ENCODE peak calls at places on chromosomes 13 and 19, in ten cellular contexts. One of them, this sample, is unnamed. For H3K9me3 and H3K4me1, the result is how much of the 10 kb centered on the place peaks cover.

GRCh38 chr19:56148096-56148495 is 7.0 kb downstream of the ZNF444 start:
- DNase-seq in aorta: no peak
- DNase-seq in left ventricle myocardium inferior: no peak
- DNase-seq in sigmoid colon: no peak
- DNase-seq in uterus: no peak
- DNase-seq in breast epithelium: no peak
- DNase-seq in mesenchymal stem cell: no peak
- DNase-seq in heart right ventricle: no peak
- DNase-seq in esophagus squamous epithelium: no peak
- DNase-seq in GM12878: no peak
- DNase-seq in this sample: no peak

GRCh38 chr13:33932765-33933406 is 114.9 kb downstream of the RFC3 start:
- DNase-seq in aorta: no peak
- DNase-seq in left ventricle myocardium inferior: no peak
- DNase-seq in sigmoid colon: no peak
- DNase-seq in uterus: no peak
- DNase-seq in breast epithelium: no peak
- DNase-seq in mesenchymal stem cell: no peak
- DNase-seq in heart right ventricle: no peak
- DNase-seq in esophagus squamous epithelium: no peak
- DNase-seq in GM12878: no peak
- DNase-seq in this sample: no peak

GRCh38 chr13:79541426-79542049 is 60.6 kb downstream of the NDFIP2 start:
- DNase-seq in aorta: no peak
- DNase-seq in left ventricle myocardium inferior: no peak
- DNase-seq in sigmoid colon: no peak
- DNase-seq in uterus: no peak
- DNase-seq in breast epithelium: no peak
- DNase-seq in mesenchymal stem cell: peak
- DNase-seq in heart right ventricle: no peak
- DNase-seq in esophagus squamous epithelium: no peak
- DNase-seq in GM12878: peak
- DNase-seq in this sample: peak

GRCh38 chr19:7911509-7912143 is 3.0 kb upstream of the TGFBR3L start:
- DNase-seq in aorta: peak
- DNase-seq in left ventricle myocardium inferior: no peak
- DNase-seq in sigmoid colon: no peak
- DNase-seq in uterus: no peak
- DNase-seq in breast epithelium: no peak
- DNase-seq in mesenchymal stem cell: no peak
- DNase-seq in heart right ventricle: no peak
- DNase-seq in esophagus squamous epithelium: no peak
- DNase-seq in GM12878: no peak
- DNase-seq in this sample: no peak

GRCh38 chr19:16591803-16592556 is 19.8 kb upstream of the SLC35E1 start:
- DNase-seq in aorta: no peak
- DNase-seq in left ventricle myocardium inferior: no peak
- DNase-seq in sigmoid colon: no peak
- DNase-seq in uterus: no peak
- DNase-seq in breast epithelium: no peak
- DNase-seq in mesenchymal stem cell: no peak
- DNase-seq in heart right ventricle: no peak
- DNase-seq in esophagus squamous epithelium: no peak
- DNase-seq in GM12878: no peak
- DNase-seq in this sample: no peak

GRCh38 chr13:48304132-48304876 is 753 bp downstream of the RB1 start:
- DNase-seq in aorta: peak
- DNase-seq in left ventricle myocardium inferior: peak
- DNase-seq in sigmoid colon: peak
- DNase-seq in uterus: peak
- DNase-seq in breast epithelium: no peak
- DNase-seq in mesenchymal stem cell: peak
- DNase-seq in heart right ventricle: peak
- DNase-seq in esophagus squamous epithelium: no peak
- DNase-seq in GM12878: peak
- DNase-seq in this sample: peak

GRCh38 chr19:19748249-19748938 is 15.5 kb upstream of the ZNF14 start:
- DNase-seq in aorta: no peak
- DNase-seq in left ventricle myocardium inferior: no peak
- DNase-seq in sigmoid colon: no peak
- DNase-seq in uterus: no peak
- DNase-seq in breast epithelium: peak
- DNase-seq in mesenchymal stem cell: no peak
- DNase-seq in heart right ventricle: no peak
- DNase-seq in esophagus squamous epithelium: no peak
- DNase-seq in GM12878: no peak
- DNase-seq in this sample: no peak

GRCh38 chr13:20616059-20616797 is 49.3 kb downstream of the IFT88 start:
- DNase-seq in aorta: no peak
- DNase-seq in left ventricle myocardium inferior: no peak
- DNase-seq in sigmoid colon: no peak
- DNase-seq in uterus: no peak
- DNase-seq in breast epithelium: no peak
- DNase-seq in mesenchymal stem cell: peak
- DNase-seq in heart right ventricle: no peak
- DNase-seq in esophagus squamous epithelium: no peak
- DNase-seq in GM12878: no peak
- DNase-seq in this sample: peak

GRCh38 chr13:82688400-82688999 is 1193.8 kb downstream of the SLITRK1 start:
- DNase-seq in aorta: no peak
- DNase-seq in left ventricle myocardium inferior: no peak
- DNase-seq in sigmoid colon: no peak
- DNase-seq in uterus: no peak
- DNase-seq in breast epithelium: no peak
- DNase-seq in mesenchymal stem cell: peak
- DNase-seq in heart right ventricle: no peak
- DNase-seq in esophagus squamous epithelium: no peak
- DNase-seq in GM12878: no peak
- DNase-seq in this sample: peak

GRCh38 chr13:79429309-79429708 is 23.3 kb upstream of the RBM26 start:
- DNase-seq in aorta: no peak
- DNase-seq in left ventricle myocardium inferior: no peak
- DNase-seq in sigmoid colon: no peak
- DNase-seq in uterus: no peak
- DNase-seq in breast epithelium: no peak
- DNase-seq in mesenchymal stem cell: no peak
- DNase-seq in heart right ventricle: no peak
- DNase-seq in esophagus squamous epithelium: no peak
- DNase-seq in GM12878: no peak
- DNase-seq in this sample: no peak

GRCh38 chr19:39403331-39404312 is 3.0 kb upstream of the ZFP36 start:
- DNase-seq in aorta: peak
- DNase-seq in left ventricle myocardium inferior: peak
- DNase-seq in sigmoid colon: peak
- DNase-seq in uterus: peak
- DNase-seq in breast epithelium: peak
- DNase-seq in mesenchymal stem cell: peak
- DNase-seq in heart right ventricle: peak
- DNase-seq in esophagus squamous epithelium: peak
- DNase-seq in GM12878: no peak
- DNase-seq in this sample: peak
- H3K4me3 ChIP-seq in aorta: peak
- H3K4me3 ChIP-seq in left ventricle myocardium inferior: peak
- H3K4me3 ChIP-seq in sigmoid colon: peak
- H3K4me3 ChIP-seq in uterus: peak
- H3K4me3 ChIP-seq in breast epithelium: peak
- H3K4me3 ChIP-seq in mesenchymal stem cell: peak
- H3K4me3 ChIP-seq in heart right ventricle: peak
- H3K4me3 ChIP-seq in esophagus squamous epithelium: peak
- H3K4me3 ChIP-seq in GM12878: peak
- H3K4me3 ChIP-seq in this sample: peak

GRCh38 chr19:9289231-9289884 is 20.3 kb downstream of the ZNF699 start:
- DNase-seq in aorta: no peak
- DNase-seq in left ventricle myocardium inferior: no peak
- DNase-seq in sigmoid colon: no peak
- DNase-seq in uterus: no peak
- DNase-seq in breast epithelium: no peak
- DNase-seq in mesenchymal stem cell: no peak
- DNase-seq in heart right ventricle: no peak
- DNase-seq in esophagus squamous epithelium: no peak
- DNase-seq in GM12878: no peak
- DNase-seq in this sample: no peak
- H3K9me3 ChIP-seq in aorta: under half
- H3K9me3 ChIP-seq in left ventricle myocardium inferior: half or more
- H3K9me3 ChIP-seq in sigmoid colon: under half
- H3K9me3 ChIP-seq in uterus: half or more
- H3K9me3 ChIP-seq in breast epithelium: half or more
- H3K9me3 ChIP-seq in mesenchymal stem cell: half or more
- H3K9me3 ChIP-seq in heart right ventricle: under half
- H3K9me3 ChIP-seq in esophagus squamous epithelium: half or more
- H3K9me3 ChIP-seq in GM12878: under half
- H3K9me3 ChIP-seq in this sample: half or more

GRCh38 chr19:5948697-5949564 is 29.0 kb downstream of the RANBP3 start:
- DNase-seq in aorta: no peak
- DNase-seq in left ventricle myocardium inferior: no peak
- DNase-seq in sigmoid colon: peak
- DNase-seq in uterus: no peak
- DNase-seq in breast epithelium: no peak
- DNase-seq in mesenchymal stem cell: no peak
- DNase-seq in heart right ventricle: no peak
- DNase-seq in esophagus squamous epithelium: no peak
- DNase-seq in GM12878: no peak
- DNase-seq in this sample: no peak

GRCh38 chr19:5947435-5947834 is 30.5 kb downstream of the RANBP3 start:
- DNase-seq in aorta: peak
- DNase-seq in left ventricle myocardium inferior: peak
- DNase-seq in sigmoid colon: peak
- DNase-seq in uterus: peak
- DNase-seq in breast epithelium: no peak
- DNase-seq in mesenchymal stem cell: peak
- DNase-seq in heart right ventricle: peak
- DNase-seq in esophagus squamous epithelium: no peak
- DNase-seq in GM12878: no peak
- DNase-seq in this sample: no peak

GRCh38 chr19:5951338-5951861 is 26.5 kb downstream of the RANBP3 start:
- DNase-seq in aorta: peak
- DNase-seq in left ventricle myocardium inferior: no peak
- DNase-seq in sigmoid colon: peak
- DNase-seq in uterus: no peak
- DNase-seq in breast epithelium: no peak
- DNase-seq in mesenchymal stem cell: no peak
- DNase-seq in heart right ventricle: no peak
- DNase-seq in esophagus squamous epithelium: no peak
- DNase-seq in GM12878: no peak
- DNase-seq in this sample: no peak

GRCh38 chr19:5950744-5951143 is 27.2 kb downstream of the RANBP3 start:
- DNase-seq in aorta: no peak
- DNase-seq in left ventricle myocardium inferior: no peak
- DNase-seq in sigmoid colon: no peak
- DNase-seq in uterus: no peak
- DNase-seq in breast epithelium: no peak
- DNase-seq in mesenchymal stem cell: no peak
- DNase-seq in heart right ventricle: no peak
- DNase-seq in esophagus squamous epithelium: no peak
- DNase-seq in GM12878: no peak
- DNase-seq in this sample: no peak

GRCh38 chr19:5949792-5950305 is 28.1 kb downstream of the RANBP3 start:
- DNase-seq in aorta: no peak
- DNase-seq in left ventricle myocardium inferior: peak
- DNase-seq in sigmoid colon: no peak
- DNase-seq in uterus: no peak
- DNase-seq in breast epithelium: no peak
- DNase-seq in mesenchymal stem cell: no peak
- DNase-seq in heart right ventricle: peak
- DNase-seq in esophagus squamous epithelium: no peak
- DNase-seq in GM12878: no peak
- DNase-seq in this sample: no peak
- H3K4me1 ChIP-seq in aorta: under half
- H3K4me1 ChIP-seq in left ventricle myocardium inferior: half or more
- H3K4me1 ChIP-seq in sigmoid colon: under half
- H3K4me1 ChIP-seq in uterus: under half
- H3K4me1 ChIP-seq in breast epithelium: under half
- H3K4me1 ChIP-seq in mesenchymal stem cell: under half
- H3K4me1 ChIP-seq in heart right ventricle: half or more
- H3K4me1 ChIP-seq in esophagus squamous epithelium: half or more
- H3K4me1 ChIP-seq in GM12878: under half
- H3K4me1 ChIP-seq in this sample: under half

DNA sequence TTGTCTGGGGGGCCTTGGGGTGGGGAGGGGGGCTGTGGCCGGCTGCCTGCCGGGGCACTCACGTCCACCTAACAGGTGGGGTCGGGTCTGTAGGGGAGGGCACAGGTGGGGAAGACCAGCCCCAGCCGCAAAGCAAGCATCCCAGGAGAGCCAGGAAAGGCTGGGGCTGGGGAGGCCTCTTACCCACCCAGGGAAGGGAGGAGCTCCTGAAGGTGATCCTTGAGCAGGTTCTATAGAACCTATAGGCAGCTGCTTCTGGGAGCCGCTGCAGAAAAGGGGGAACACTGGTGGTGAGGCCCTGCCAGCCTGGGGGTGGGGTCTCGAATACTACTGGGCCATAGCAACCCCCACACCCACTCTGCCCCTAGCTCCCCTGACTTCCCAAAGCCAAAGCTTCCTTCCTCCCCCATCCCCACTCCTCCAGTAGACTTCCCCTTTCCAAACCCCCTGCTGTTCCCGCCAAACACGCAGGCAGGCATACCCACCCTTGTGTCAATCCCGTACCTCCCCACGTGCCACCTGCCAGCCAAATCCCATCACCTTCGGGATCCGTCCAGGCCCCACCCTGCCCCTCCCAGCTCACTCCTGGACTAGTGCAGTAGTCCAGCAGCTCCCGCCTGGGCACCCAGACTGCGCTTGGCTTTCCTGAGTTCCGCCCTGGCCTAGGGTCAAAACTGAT is 5.6 kb downstream of the KLF16 start:
- DNase-seq in aorta: peak
- DNase-seq in left ventricle myocardium inferior: no peak
- DNase-seq in sigmoid colon: no peak
- DNase-seq in uterus: no peak
- DNase-seq in breast epithelium: no peak
- DNase-seq in mesenchymal stem cell: no peak
- DNase-seq in heart right ventricle: no peak
- DNase-seq in esophagus squamous epithelium: no peak
- DNase-seq in GM12878: no peak
- DNase-seq in this sample: no peak
- H3K4me3 ChIP-seq in aorta: no peak
- H3K4me3 ChIP-seq in left ventricle myocardium inferior: peak
- H3K4me3 ChIP-seq in sigmoid colon: no peak
- H3K4me3 ChIP-seq in uterus: peak
- H3K4me3 ChIP-seq in breast epithelium: peak
- H3K4me3 ChIP-seq in mesenchymal stem cell: no peak
- H3K4me3 ChIP-seq in heart right ventricle: no peak
- H3K4me3 ChIP-seq in esophagus squamous epithelium: peak
- H3K4me3 ChIP-seq in GM12878: peak
- H3K4me3 ChIP-seq in this sample: no peak

GRCh38 chr19:23470873-23471555 is 75.7 kb upstream of the ZNF91 start:
- DNase-seq in aorta: no peak
- DNase-seq in left ventricle myocardium inferior: no peak
- DNase-seq in sigmoid colon: no peak
- DNase-seq in uterus: no peak
- DNase-seq in breast epithelium: no peak
- DNase-seq in mesenchymal stem cell: no peak
- DNase-seq in heart right ventricle: no peak
- DNase-seq in esophagus squamous epithelium: no peak
- DNase-seq in GM12878: no peak
- DNase-seq in this sample: no peak
- H3K9me3 ChIP-seq in aorta: under half
- H3K9me3 ChIP-seq in left ventricle myocardium inferior: under half
- H3K9me3 ChIP-seq in sigmoid colon: under half
- H3K9me3 ChIP-seq in uterus: under half
- H3K9me3 ChIP-seq in breast epithelium: under half
- H3K9me3 ChIP-seq in mesenchymal stem cell: half or more
- H3K9me3 ChIP-seq in heart right ventricle: under half
- H3K9me3 ChIP-seq in esophagus squamous epithelium: under half
- H3K9me3 ChIP-seq in GM12878: under half
- H3K9me3 ChIP-seq in this sample: under half

This sample was measured in adipocyte.